ENCODE peak calls at places on chromosomes 11 and 22, in five cellular contexts. S, B, X, G and Q are unnamed samples.

GRCh38 chr11:111765320-111765983 is 737 bp downstream of the PPP2R1B start:
- DNase-seq in S (no peak), B (peak), X (no peak), G (no peak), Q (no peak)

GRCh38 chr11:19905280-19905853 is 192.7 kb downstream of the NAV2 start:
- DNase-seq in S (no peak), B (peak), X (peak), G (no peak), Q (no peak)

GRCh38 chr11:110856340-110856739 is 144.1 kb upstream of the ARHGAP20 start:
- DNase-seq in S (no peak), B (no peak), X (no peak), G (no peak), Q (no peak)

GRCh38 chr11:8342821-8343681 is 79.4 kb upstream of the LMO1 start:
- DNase-seq in S (no peak), B (no peak), X (no peak), G (no peak), Q (no peak)

GRCh38 chr11:28117712-28118111 is 9.5 kb downstream of the METTL15 start:
- DNase-seq in S (no peak), B (no peak), X (no peak), G (no peak), Q (no peak)

GRCh38 chr11:129375731-129376657 is at the start of gene BARX2:
- DNase-seq in S (no peak), B (peak), X (peak), G (peak), Q (no peak)

GRCh38 chr11:47560431-47560830 is 5.0 kb upstream of the PTPMT1 start:
- DNase-seq in S (no peak), B (no peak), X (no peak), G (no peak), Q (no peak)

GRCh38 chr11:2269601-2270321 is 627 bp downstream of the ASCL2 start:
- DNase-seq in S (no peak), B (peak), X (peak), G (peak), Q (peak)

GRCh38 chr11:13699041-13699440 is 30.6 kb downstream of the FAR1 start:
- DNase-seq in S (no peak), B (no peak), X (no peak), G (no peak), Q (no peak)

GRCh38 chr11:69355346-69355940 is 61.5 kb downstream of the MYEOV start:
- DNase-seq in S (no peak), B (no peak), X (no peak), G (no peak), Q (no peak)

GRCh38 chr11:22670803-22671202 is 4.4 kb downstream of the GAS2 start:
- DNase-seq in S (no peak), B (no peak), X (peak), G (no peak), Q (no peak)

GRCh38 chr22:49294656-49295464 is 532.8 kb downstream of the BRD1 start:
- DNase-seq in S (no peak), B (no peak), X (no peak), G (no peak), Q (no peak)